ENCODE peak calls at places on chromosomes 7 and 10, in five cellular contexts. F is MCF 10A, D is transverse colon, T is PC-9, E is astrocyte of the cerebellum. Q is an unnamed sample.

GRCh38 chr10:1724921-1725320 is 12.4 kb downstream of the ADARB2 start:
- DNase-seq in D (no peak), E (no peak), F (peak; percentile 65), T (no peak), Q (peak; percentile 30)

GRCh38 chr10:61835069-61835908 is 66.2 kb upstream of the ARID5B start:
- DNase-seq in E (peak; percentile 68), F (peak; percentile 70), D (peak; percentile 16), T (no peak), Q (peak; percentile 75)

GRCh38 chr10:15216700-15217099 is 48.2 kb upstream of the NMT2 start:
- DNase-seq in F (no peak), E (no peak), D (no peak), T (no peak), Q (no peak)

GRCh38 chr7:157077986-157078644 is 60.6 kb upstream of the UBE3C start:
- DNase-seq in E (no peak), T (no peak), F (no peak), D (no peak), Q (peak; percentile 9)

GRCh38 chr10:30114401-30114800 is 55.0 kb upstream of the JCAD start:
- DNase-seq in T (no peak), F (no peak), D (no peak), E (no peak), Q (no peak)

GRCh38 chr10:125584954-125585353 is 98.0 kb downstream of the TEX36 start:
- DNase-seq in D (no peak), F (peak; percentile 83), T (peak; percentile 70), E (no peak), Q (peak; percentile 70)

GRCh38 chr10:15486404-15486803 is 115.3 kb upstream of the FAM171A1 start:
- DNase-seq in D (no peak), F (no peak), T (no peak), E (peak; percentile 53), Q (no peak)

GRCh38 chr7:130289478-130289877 is 3.5 kb upstream of the CPA4 start:
- DNase-seq in D (no peak), F (no peak), E (no peak), T (no peak), Q (no peak)

GRCh38 chr10:4195214-4195613 is 410.2 kb upstream of the KLF6 start:
- DNase-seq in T (no peak), F (peak; percentile 76), E (no peak), D (peak; percentile 40), Q (peak; percentile 92)

GRCh38 chr10:103969436-103969835 is 2.5 kb downstream of the SLK start:
- DNase-seq in D (no peak), T (no peak), E (no peak), F (peak; percentile 18), Q (no peak)

GRCh38 chr10:90930070-90930837 is 9.4 kb upstream of the ANKRD1 start:
- DNase-seq in T (peak; percentile 64), D (no peak), E (peak; percentile 88), F (peak; percentile 71), Q (peak; percentile 24)

GRCh38 chr7:16210171-16210570 is 211.2 kb downstream of the CRPPA start:
- DNase-seq in E (no peak), D (no peak), F (no peak), T (no peak), Q (no peak)

GRCh38 chr7:106730021-106730420 is 69.1 kb upstream of the CCDC71L start:
- DNase-seq in F (peak; percentile 34), T (peak; percentile 10), D (no peak), E (no peak), Q (peak; percentile 97)

GRCh38 chr10:109824206-109824605 is 99.1 kb downstream of the XPNPEP1 start:
- DNase-seq in F (no peak), E (no peak), D (no peak), T (no peak), Q (no peak)

GRCh38 chr10:132448248-132448731 is 51.3 kb downstream of the PWWP2B start:
- DNase-seq in E (no peak), D (peak; percentile 91), F (peak; percentile 90), T (peak; percentile 77), Q (peak; percentile 92)

GRCh38 chr10:103451871-103452713 is at the start of gene CALHM2:
- DNase-seq in D (peak; percentile 67), E (no peak), T (peak; percentile 70), F (peak; percentile 43), Q (peak; percentile 54)

GRCh38 chr7:1823376-1824150 is 153.5 kb downstream of the ELFN1 start:
- DNase-seq in T (no peak), F (no peak), E (no peak), D (no peak), Q (no peak)

GRCh38 chr7:22675917-22676343 is 51.1 kb upstream of the IL6 start:
- DNase-seq in D (peak; percentile 20), T (no peak), F (no peak), E (no peak), Q (no peak)

GRCh38 chr7:106717997-106718871 is 57.3 kb upstream of the CCDC71L start:
- DNase-seq in F (peak; percentile 93), E (peak; percentile 90), T (peak; percentile 60), D (no peak), Q (peak; percentile 95)

GRCh38 chr7:1748774-1749173 is 78.7 kb downstream of the ELFN1 start:
- DNase-seq in D (no peak), E (no peak), F (no peak), T (no peak), Q (no peak)

GRCh38 chr7:130432886-130433285 is 7.9 kb downstream of the CEP41 start:
- DNase-seq in E (no peak), D (no peak), T (no peak), F (peak; percentile 9), Q (peak; percentile 51)

GRCh38 chr10:70761031-70761601 is 24.1 kb downstream of the TBATA start:
- DNase-seq in T (peak; percentile 40), F (peak; percentile 27), E (no peak), D (no peak), Q (no peak)

DNA sequence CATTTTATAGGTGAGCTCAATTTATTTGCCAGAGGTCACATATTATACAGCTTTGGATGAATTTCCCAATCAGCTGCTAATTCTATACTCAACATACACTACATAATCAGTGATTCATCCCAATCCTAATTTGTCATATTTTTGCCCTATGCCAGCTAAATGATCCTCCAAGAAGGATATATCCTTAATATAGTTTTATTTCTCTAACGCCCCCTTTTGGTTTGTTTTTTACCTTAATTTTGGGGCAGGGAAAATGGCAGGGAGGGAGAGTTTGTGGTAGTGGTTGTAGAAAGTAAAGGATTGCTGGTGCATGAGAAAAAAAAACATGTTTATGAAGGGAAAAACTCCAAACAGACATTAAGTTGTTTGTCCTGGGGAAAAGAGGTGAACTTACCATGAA is 31.9 kb downstream of the WASL start:
- DNase-seq in D (no peak), T (no peak), E (no peak), F (no peak), Q (peak; percentile 22)
- TF ChIP-seq CTCF in D (no peak), T (no peak), E (no peak), F (no peak), Q (no peak)

GRCh38 chr10:50932113-50932512 is 46.7 kb upstream of the A1CF start:
- DNase-seq in D (no peak), E (no peak), T (no peak), F (no peak), Q (no peak)

GRCh38 chr10:50941629-50942028 is 56.2 kb upstream of the A1CF start:
- DNase-seq in E (no peak), D (no peak), F (no peak), T (no peak), Q (no peak)

GRCh38 chr10:50936335-50936734 is 50.9 kb upstream of the A1CF start:
- DNase-seq in F (no peak), T (no peak), E (no peak), D (no peak), Q (peak; percentile 17)

DNA sequence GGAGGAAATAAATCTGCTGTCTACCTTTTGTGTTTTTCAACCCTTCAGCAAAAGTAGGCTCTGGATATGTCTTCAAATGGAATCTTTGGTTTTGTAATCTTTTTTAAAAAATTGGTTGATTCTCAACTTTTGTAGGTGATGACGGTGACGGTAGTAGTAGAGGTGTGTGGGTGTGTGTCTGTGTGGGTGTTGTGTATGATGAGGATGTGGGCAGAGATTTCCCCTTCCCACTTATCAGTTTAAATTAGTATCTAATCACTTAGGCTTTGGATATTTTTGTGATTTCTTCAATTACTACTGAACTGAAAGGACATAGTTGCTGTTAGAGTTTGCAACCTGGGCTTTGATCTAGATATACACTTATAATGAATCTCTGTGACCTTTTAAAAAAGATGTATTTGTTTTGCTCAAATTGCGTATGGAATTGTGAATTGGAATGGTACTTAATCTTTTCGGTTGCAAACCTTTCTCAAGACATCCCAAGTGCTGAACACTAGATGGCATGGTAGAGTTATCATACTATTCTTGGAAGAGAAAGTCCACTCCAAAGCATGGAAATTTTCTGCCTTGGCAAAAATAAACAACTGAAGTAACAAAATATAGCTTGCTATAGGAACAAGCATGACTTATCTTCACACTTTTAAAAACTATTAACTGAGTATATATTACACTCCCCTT is 51.9 kb upstream of the A1CF start:
- DNase-seq in D (no peak), T (no peak), F (peak; percentile 45), E (peak; percentile 26), Q (peak; percentile 45)
- TF ChIP-seq CTCF in D (peak; percentile 47), T (peak; percentile 62), F (peak; percentile 29), E (peak; percentile 70), Q (peak; percentile 64)

GRCh38 chr10:7824251-7824650 is 5.9 kb downstream of the TAF3 start:
- DNase-seq in F (no peak), T (no peak), D (no peak), E (no peak), Q (no peak)

GRCh38 chr10:7817984-7818294 is 366 bp upstream of the TAF3 start:
- DNase-seq in F (no peak), E (no peak), D (no peak), T (no peak), Q (no peak)

GRCh38 chr10:7818295-7819125 is at the start of gene TAF3:
- DNase-seq in E (peak; percentile 59), F (peak; percentile 92), D (peak; percentile 94), T (peak; percentile 93), Q (peak; percentile 93)

GRCh38 chr10:7817576-7817975 is 729 bp upstream of the TAF3 start:
- DNase-seq in F (no peak), T (no peak), D (no peak), E (no peak), Q (no peak)

DNA sequence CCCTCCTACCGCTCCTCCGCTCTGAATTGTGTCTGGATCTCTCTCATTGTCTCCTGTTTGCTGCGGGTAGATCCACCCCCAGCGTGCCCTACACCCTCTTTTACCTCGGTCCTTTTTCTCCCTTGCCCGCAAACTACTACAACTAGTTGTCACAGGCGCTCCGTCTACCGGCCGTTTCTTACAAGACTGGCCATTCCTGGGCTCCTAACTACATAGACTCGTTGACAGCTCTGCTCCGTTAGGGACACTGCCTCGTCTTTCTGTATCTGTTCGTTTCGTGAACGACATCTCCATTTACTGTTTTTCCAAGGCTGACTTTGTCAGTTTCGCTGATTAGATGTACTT is 793 bp downstream of the TAF3 start:
- DNase-seq in T (peak; percentile 22), D (peak; percentile 44), F (peak; percentile 60), E (peak; percentile 16), Q (peak; percentile 62)
- TF ChIP-seq CTCF in T (no peak), D (no peak), F (peak; percentile 13), E (peak; percentile 69), Q (peak; percentile 40)

DNA sequence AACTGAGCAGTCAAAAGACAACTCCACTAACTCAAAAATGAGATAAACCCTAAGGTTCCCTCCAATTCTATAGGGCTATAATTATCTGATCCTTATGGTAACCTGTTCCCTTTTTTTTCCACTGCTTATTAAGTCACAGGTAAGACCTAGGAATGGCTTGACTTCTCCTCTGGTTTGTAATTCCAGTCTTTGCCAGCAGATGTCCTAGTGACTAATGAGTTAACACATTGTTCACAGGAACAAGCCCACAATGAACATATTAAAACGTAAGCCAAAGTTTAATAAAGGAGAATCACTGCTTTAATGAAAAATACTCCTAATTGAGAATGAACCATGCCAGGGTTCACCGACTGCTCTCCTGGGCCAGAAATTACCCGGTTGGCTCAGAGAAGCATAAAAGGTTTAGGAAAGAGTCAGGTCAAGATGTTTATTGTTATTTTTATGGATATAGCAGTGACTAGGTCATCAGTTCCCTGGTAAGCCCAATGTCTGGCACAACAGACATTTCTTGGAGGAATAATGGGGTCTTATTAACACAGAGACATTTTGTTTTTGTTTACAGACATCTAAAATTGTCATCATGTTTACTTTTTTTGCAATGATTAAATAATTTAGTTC is 120.1 kb downstream of the ELAPOR2 start:
- DNase-seq in F (peak; percentile 81), E (peak; percentile 79), T (peak; percentile 55), D (peak; percentile 37), Q (peak; percentile 83)
- TF ChIP-seq CTCF in F (peak; percentile 56), E (peak; percentile 72), T (peak; percentile 83), D (peak; percentile 83), Q (peak; percentile 73)